ENCODE peak calls at places on chromosome 5, in nine cellular contexts. G is H7; H is T-helper 9 cell; O is neural crest cell; Q is SIG-M5; A is heart right ventricle; I is BE2C; D is activated T-helper 9 cell treated with anti-CD3 and anti-CD28 coated beads, Interleukin-2, amount 50 U/mL, for 16 hours; J is NCI-H1105 treated with DMSO at 0.1 percent for 48 hours. N is an unnamed sample.

GRCh38 chr5:178388381-178389030 is 155.9 kb upstream of the PHYKPL start:
- DNase-seq in D (no peak), H (no peak), I (no peak), A (peak; percentile 35), O (no peak), Q (no peak), J (no peak), G (peak; percentile 38), N (no peak)

GRCh38 chr5:79829260-79829659 is 139.6 kb downstream of the CMYA5 start:
- DNase-seq in O (peak; percentile 26), A (no peak), I (peak; percentile 41), J (no peak), D (no peak), H (no peak), G (peak; percentile 61), Q (no peak), N (no peak)

GRCh38 chr5:55610518-55610917 is 75.8 kb upstream of the PLPP1 start:
- DNase-seq in O (no peak), D (no peak), Q (no peak), I (no peak), G (no peak), J (no peak), A (no peak), H (no peak), N (no peak)

GRCh38 chr5:35003018-35003957 is 44.5 kb downstream of the AGXT2 start:
- DNase-seq in Q (no peak), A (peak; percentile 24), H (peak; percentile 53), D (peak; percentile 31), G (peak; percentile 75), J (peak; percentile 58), O (peak; percentile 78), I (peak; percentile 68), N (peak; percentile 40)

GRCh38 chr5:92544567-92544966 is 1036.5 kb downstream of the NR2F1-AS1 start:
- DNase-seq in Q (no peak), A (no peak), H (no peak), I (no peak), O (no peak), D (no peak), G (no peak), J (no peak), N (no peak)

GRCh38 chr5:63961598-63962161 is 565 bp downstream of the HTR1A start:
- DNase-seq in H (no peak), I (no peak), G (peak; percentile 31), A (no peak), Q (no peak), D (no peak), J (no peak), O (no peak), N (no peak)

GRCh38 chr5:133359861-133360260 is 252.5 kb downstream of the FSTL4 start:
- DNase-seq in H (no peak), J (no peak), O (no peak), Q (no peak), D (no peak), G (no peak), I (no peak), A (no peak), N (no peak)

GRCh38 chr5:134464988-134465855 is 53.5 kb upstream of the CDKN2AIPNL start:
- DNase-seq in Q (no peak), I (no peak), O (no peak), H (no peak), J (no peak), D (no peak), A (peak; percentile 30), G (no peak), N (no peak)

GRCh38 chr5:159992566-159992965 is 16.4 kb upstream of the TTC1 start:
- DNase-seq in A (no peak), I (no peak), D (no peak), O (no peak), Q (no peak), G (no peak), H (no peak), J (no peak), N (no peak)

GRCh38 chr5:15522141-15522540 is 22.2 kb downstream of the FBXL7 start:
- DNase-seq in A (no peak), D (no peak), O (no peak), I (peak; percentile 33), G (no peak), Q (no peak), J (peak; percentile 85), H (no peak), N (no peak)

GRCh38 chr5:1112596-1113331 is 901 bp upstream of the SLC12A7 start:
- DNase-seq in G (peak; percentile 76), D (no peak), H (no peak), Q (no peak), I (no peak), J (no peak), A (no peak), O (no peak), N (peak; percentile 71)

GRCh38 chr5:94021246-94021645 is 279.8 kb upstream of the POU5F2 start:
- DNase-seq in D (no peak), H (no peak), O (no peak), G (no peak), I (no peak), J (peak; percentile 0), A (no peak), Q (no peak), N (peak; percentile 65)

GRCh38 chr5:147397616-147398015 is 112.3 kb downstream of the DPYSL3 start:
- DNase-seq in O (no peak), I (no peak), G (peak; percentile 59), D (no peak), Q (no peak), H (no peak), J (no peak), A (no peak), N (no peak)

GRCh38 chr5:139816566-139816965 is 21.0 kb downstream of the PSD2 start:
- DNase-seq in A (no peak), Q (no peak), O (no peak), J (no peak), H (no peak), G (no peak), I (no peak), D (no peak), N (no peak)

GRCh38 chr5:36647046-36647445 is 40.6 kb downstream of the SLC1A3 start:
- DNase-seq in I (no peak), Q (no peak), A (no peak), J (no peak), O (no peak), D (no peak), G (no peak), H (no peak), N (no peak)

GRCh38 chr5:65796269-65796668 is 74.3 kb downstream of the NLN start:
- DNase-seq in H (no peak), O (no peak), D (no peak), A (no peak), I (no peak), J (no peak), G (no peak), Q (no peak), N (no peak)

GRCh38 chr5:66494437-66494836 is 101.8 kb upstream of the MAST4 start:
- DNase-seq in Q (no peak), A (no peak), D (no peak), O (no peak), J (no peak), H (no peak), I (no peak), G (peak; percentile 66), N (no peak)

GRCh38 chr5:8981496-8981895 is 564.4 kb downstream of the SEMA5A start:
- DNase-seq in G (no peak), I (no peak), J (no peak), O (no peak), H (no peak), D (no peak), A (no peak), Q (no peak), N (no peak)

GRCh38 chr5:103410174-103410573 is 151.6 kb downstream of the MACIR start:
- DNase-seq in H (no peak), D (no peak), A (no peak), O (no peak), Q (no peak), J (no peak), G (no peak), I (no peak), N (no peak)

GRCh38 chr5:160635046-160635445 is 213.4 kb downstream of the PTTG1 start:
- DNase-seq in O (no peak), I (no peak), A (no peak), Q (no peak), G (no peak), D (no peak), J (no peak), H (no peak), N (no peak)

GRCh38 chr5:173663810-173664526 is 47.5 kb upstream of the BOD1 start:
- DNase-seq in J (peak; percentile 2), Q (peak; percentile 6), I (peak; percentile 44), A (peak; percentile 44), D (no peak), H (no peak), G (peak; percentile 53), O (peak; percentile 38), N (no peak)

GRCh38 chr5:181205735-181206401 is 872 bp upstream of the TRIM7 start:
- DNase-seq in O (peak; percentile 20), Q (no peak), A (no peak), D (no peak), J (no peak), I (no peak), G (peak; percentile 66), H (no peak), N (no peak)

GRCh38 chr5:139560752-139561654 is at the start of gene UBE2D2:
- DNase-seq in J (peak; percentile 82), G (peak; percentile 99), A (peak; percentile 99), D (peak; percentile 95), Q (peak; percentile 54), H (peak; percentile 97), O (peak; percentile 97), I (peak; percentile 99), N (peak; percentile 98)